ENCODE peak calls at places on chromosomes 13 and 19, in ten cellular contexts. J is AG09319; V is effector CD4-positive, alpha-beta T cell; L is germinal center; Q is activated CD4-positive, CD25-positive, alpha-beta regulatory T cell treated with anti-CD3 and anti-CD28 coated beads, Interleukin-2, amount 50 U/mL, for 72 hours; U is GM06990; M is activated naive CD4-positive, alpha-beta T cell treated with anti-CD3 and anti-CD28 coated beads, Interleukin-2, amount 10 ng/mL, durations not matched to agents 7 days and 5 days; N is NCI-H2081; T is right atrium auricular region; B is psoas muscle. W is an unnamed sample.

GRCh38 chr19:46250057-46250456 is 20.5 kb downstream of the IGFL1 start:
- DNase-seq in B (no peak), U (no peak), L (no peak), J (no peak), V (no peak), M (no peak), N (no peak), T (no peak), Q (no peak), W (no peak)

GRCh38 chr13:50167967-50168366 is 152.7 kb downstream of the KCNRG start:
- DNase-seq in V (no peak), U (no peak), L (no peak), B (no peak), M (no peak), N (no peak), Q (no peak), T (no peak), J (no peak), W (no peak)

GRCh38 chr19:43572172-43572588 is 3.1 kb downstream of the XRCC1 start:
- DNase-seq in J (no peak), Q (no peak), U (no peak), T (no peak), V (no peak), N (peak; percentile 32), B (no peak), M (no peak), L (no peak), W (no peak)

GRCh38 chr19:31214086-31214485 is 135.2 kb downstream of the TSHZ3 start:
- DNase-seq in Q (peak; percentile 76), M (peak; percentile 94), V (peak; percentile 74), L (no peak), J (peak; percentile 94), U (no peak), B (peak; percentile 80), T (peak; percentile 77), N (no peak), W (no peak)

GRCh38 chr13:108700421-108701170 is 71.2 kb downstream of the MYO16 start:
- DNase-seq in M (no peak), L (no peak), N (no peak), V (no peak), B (no peak), Q (no peak), U (no peak), J (peak; percentile 5), T (no peak), W (no peak)

GRCh38 chr19:3784607-3785463 is 1.3 kb downstream of the MATK start:
- DNase-seq in T (no peak), N (no peak), M (no peak), L (no peak), B (no peak), V (no peak), Q (no peak), U (no peak), J (no peak), W (no peak)

GRCh38 chr19:4007836-4008539 is 452 bp downstream of the PIAS4 start:
- DNase-seq in B (no peak), U (no peak), T (no peak), M (peak; percentile 61), V (no peak), N (no peak), L (peak; percentile 23), Q (no peak), J (no peak), W (no peak)

GRCh38 chr13:36675213-36675536 is 1.4 kb downstream of the SERTM1 start:
- DNase-seq in V (no peak), L (no peak), U (no peak), B (no peak), N (no peak), T (no peak), M (no peak), Q (no peak), J (no peak), W (no peak)

GRCh38 chr19:6088677-6089063 is 21.6 kb downstream of the RFX2 start:
- DNase-seq in M (no peak), U (no peak), N (no peak), Q (no peak), T (no peak), B (no peak), L (no peak), J (no peak), V (no peak), W (no peak)

GRCh38 chr13:37429976-37430375 is 168.6 kb downstream of the POSTN start:
- DNase-seq in N (no peak), M (no peak), Q (no peak), B (no peak), T (no peak), L (no peak), U (no peak), V (no peak), J (peak; percentile 63), W (no peak)

GRCh38 chr19:3281026-3281425 is 56.6 kb downstream of the CELF5 start:
- DNase-seq in V (no peak), B (no peak), L (no peak), N (no peak), T (no peak), M (no peak), Q (no peak), J (no peak), U (no peak), W (no peak)

GRCh38 chr13:45340422-45341033 is 455 bp downstream of the TPT1 start:
- DNase-seq in B (peak; percentile 94), V (peak; percentile 73), N (peak; percentile 77), Q (peak; percentile 79), J (peak; percentile 89), U (peak; percentile 82), M (peak; percentile 87), L (peak; percentile 77), T (peak; percentile 94), W (no peak)

GRCh38 chr19:54905411-54905810 is 537 bp upstream of the NCR1 start:
- DNase-seq in B (no peak), L (no peak), T (no peak), M (no peak), U (no peak), V (no peak), N (no peak), Q (no peak), J (no peak), W (no peak)

GRCh38 chr13:32087955-32088747 is 56.6 kb downstream of the FRY start:
- DNase-seq in T (no peak), J (no peak), N (no peak), B (no peak), U (no peak), M (no peak), L (no peak), V (no peak), Q (no peak), W (no peak)

GRCh38 chr19:8204961-8205360 is 4.2 kb upstream of the CERS4 start:
- DNase-seq in T (no peak), Q (no peak), U (no peak), N (peak; percentile 43), J (no peak), M (no peak), L (no peak), B (no peak), V (no peak), W (no peak)